ENCODE peak calls at places on chromosomes 6 and 20, in four cellular contexts. One of them, this sample, is unnamed.

GRCh38 chr6:149225370-149225769 is 92.1 kb upstream of the TAB2 start:
- DNase-seq in spleen: no peak
- DNase-seq in right lobe of liver: no peak
- DNase-seq in A549: no peak
- DNase-seq in this sample: no peak

GRCh38 chr20:3420211-3420707 is 12.8 kb upstream of the DNAAF9 start:
- DNase-seq in spleen: no peak
- DNase-seq in right lobe of liver: no peak
- DNase-seq in A549: peak
- DNase-seq in this sample: peak

GRCh38 chr6:169640983-169641382 is 60.8 kb downstream of the WDR27 start:
- DNase-seq in spleen: peak
- DNase-seq in right lobe of liver: no peak
- DNase-seq in A549: no peak
- DNase-seq in this sample: no peak

GRCh38 chr6:143596857-143597256 is 80.9 kb upstream of the PHACTR2 start:
- DNase-seq in spleen: no peak
- DNase-seq in right lobe of liver: no peak
- DNase-seq in A549: no peak
- DNase-seq in this sample: peak

GRCh38 chr6:26296857-26297648 is 67.9 kb upstream of the BTN3A2 start:
- DNase-seq in spleen: no peak
- DNase-seq in right lobe of liver: no peak
- DNase-seq in A549: no peak
- DNase-seq in this sample: no peak

GRCh38 chr6:150881911-150882481 is 16.5 kb downstream of the MTHFD1L start:
- DNase-seq in spleen: no peak
- DNase-seq in right lobe of liver: no peak
- DNase-seq in A549: peak
- DNase-seq in this sample: peak

GRCh38 chr6:140956567-140957306 is 1176.0 kb upstream of the GJE1 start:
- DNase-seq in spleen: no peak
- DNase-seq in right lobe of liver: no peak
- DNase-seq in A549: no peak
- DNase-seq in this sample: no peak

GRCh38 chr6:118993803-118994231 is 58.9 kb upstream of the MCM9 start:
- DNase-seq in spleen: no peak
- DNase-seq in right lobe of liver: no peak
- DNase-seq in A549: no peak
- DNase-seq in this sample: peak

GRCh38 chr6:117028256-117028655 is 151.2 kb downstream of the RFX6 start:
- DNase-seq in spleen: no peak
- DNase-seq in right lobe of liver: no peak
- DNase-seq in A549: no peak
- DNase-seq in this sample: no peak

GRCh38 chr6:69936674-69937363 is 70.5 kb downstream of the COL19A1 start:
- DNase-seq in spleen: no peak
- DNase-seq in right lobe of liver: no peak
- DNase-seq in A549: no peak
- DNase-seq in this sample: no peak

GRCh38 chr6:2764610-2765165 is 505 bp upstream of the WRNIP1 start:
- DNase-seq in spleen: peak
- DNase-seq in right lobe of liver: peak
- DNase-seq in A549: peak
- DNase-seq in this sample: peak

GRCh38 chr6:100463685-100464161 is 998 bp downstream of the SIM1 start:
- DNase-seq in spleen: no peak
- DNase-seq in right lobe of liver: no peak
- DNase-seq in A549: no peak
- DNase-seq in this sample: no peak

GRCh38 chr6:136613477-136613876 is 63.3 kb upstream of the MAP7 start:
- DNase-seq in spleen: no peak
- DNase-seq in right lobe of liver: no peak
- DNase-seq in A549: peak
- DNase-seq in this sample: no peak

GRCh38 chr20:22583773-22584629 is at the start of gene FOXA2:
- DNase-seq in spleen: no peak
- DNase-seq in right lobe of liver: peak
- DNase-seq in A549: peak
- DNase-seq in this sample: peak

GRCh38 chr20:17315491-17316231 is 88.8 kb downstream of the PCSK2 start:
- DNase-seq in spleen: no peak
- DNase-seq in right lobe of liver: no peak
- DNase-seq in A549: no peak
- DNase-seq in this sample: peak

GRCh38 chr6:14655990-14656640 is 538.5 kb downstream of the CD83 start:
- DNase-seq in spleen: no peak
- DNase-seq in right lobe of liver: no peak
- DNase-seq in A549: no peak
- DNase-seq in this sample: no peak

GRCh38 chr6:30344868-30345671 is at the start of gene RPP21:
- DNase-seq in spleen: peak
- DNase-seq in right lobe of liver: peak
- DNase-seq in A549: peak
- DNase-seq in this sample: peak

GRCh38 chr6:137389150-137389664 is 105.0 kb downstream of the OLIG3 start:
- DNase-seq in spleen: no peak
- DNase-seq in right lobe of liver: no peak
- DNase-seq in A549: no peak
- DNase-seq in this sample: no peak

GRCh38 chr6:47187883-47188587 is 121.7 kb downstream of the TNFRSF21 start:
- DNase-seq in spleen: no peak
- DNase-seq in right lobe of liver: no peak
- DNase-seq in A549: no peak
- DNase-seq in this sample: no peak

GRCh38 chr6:24883618-24884017 is 52.1 kb downstream of the RIPOR2 start:
- DNase-seq in spleen: no peak
- DNase-seq in right lobe of liver: no peak
- DNase-seq in A549: no peak
- DNase-seq in this sample: no peak

GRCh38 chr20:33007376-33008335 is at the start of gene BPIFB2:
- DNase-seq in spleen: peak
- DNase-seq in right lobe of liver: peak
- DNase-seq in A549: no peak
- DNase-seq in this sample: no peak

GRCh38 chr20:51389543-51389924 is 153.0 kb downstream of the NFATC2 start:
- DNase-seq in spleen: no peak
- DNase-seq in right lobe of liver: peak
- DNase-seq in A549: no peak
- DNase-seq in this sample: peak

GRCh38 chr6:128438311-128438916 is 82.0 kb downstream of the PTPRK start:
- DNase-seq in spleen: no peak
- DNase-seq in right lobe of liver: no peak
- DNase-seq in A549: no peak
- DNase-seq in this sample: peak

GRCh38 chr6:139821669-139822223 is 447.3 kb upstream of the CITED2 start:
- DNase-seq in spleen: no peak
- DNase-seq in right lobe of liver: no peak
- DNase-seq in A549: no peak
- DNase-seq in this sample: no peak
- TF ChIP-seq POLR2A in spleen: no peak
- TF ChIP-seq POLR2A in right lobe of liver: no peak
- TF ChIP-seq POLR2A in A549: no peak
- TF ChIP-seq POLR2A in this sample: no peak

GRCh38 chr20:57934913-57935312 is 225.1 kb upstream of the PMEPA1 start:
- DNase-seq in spleen: no peak
- DNase-seq in right lobe of liver: no peak
- DNase-seq in A549: no peak
- DNase-seq in this sample: no peak
- H3K27ac ChIP-seq in spleen: no peak
- H3K27ac ChIP-seq in right lobe of liver: no peak
- H3K27ac ChIP-seq in A549: no peak
- H3K27ac ChIP-seq in this sample: no peak

DNA sequence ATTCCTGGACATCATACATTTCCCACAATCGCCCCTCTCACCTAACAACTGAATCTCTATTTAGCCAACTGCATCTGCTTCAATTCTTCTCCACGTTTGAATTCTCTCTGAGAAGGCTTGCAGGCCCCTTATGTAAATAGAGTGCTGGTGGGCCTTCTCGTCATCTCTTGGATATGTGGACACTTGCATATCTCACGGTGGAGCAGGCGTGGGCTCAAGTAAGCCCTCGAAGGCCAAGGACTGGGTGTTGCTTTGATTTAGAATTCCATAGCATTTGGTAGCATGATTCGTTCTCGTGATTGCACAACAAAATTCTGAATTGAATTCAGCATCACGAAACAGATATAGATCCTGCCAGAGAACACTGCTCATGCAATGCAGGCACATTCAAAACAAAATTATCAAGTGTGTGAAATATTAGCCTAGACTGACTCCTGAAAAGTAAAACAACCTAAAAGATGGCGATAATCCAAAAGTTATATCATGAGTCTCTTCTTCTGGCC is 613.6 kb downstream of the TFAP2A start:
- DNase-seq in spleen: no peak
- DNase-seq in right lobe of liver: no peak
- DNase-seq in A549: no peak
- DNase-seq in this sample: no peak
- TF ChIP-seq POLR2A in spleen: no peak
- TF ChIP-seq POLR2A in right lobe of liver: no peak
- TF ChIP-seq POLR2A in A549: no peak
- TF ChIP-seq POLR2A in this sample: no peak

GRCh38 chr6:112254921-112255320 is 554 bp upstream of the LAMA4 start:
- DNase-seq in spleen: no peak
- DNase-seq in right lobe of liver: no peak
- DNase-seq in A549: no peak
- DNase-seq in this sample: no peak
- H3K27ac ChIP-seq in spleen: no peak
- H3K27ac ChIP-seq in right lobe of liver: peak
- H3K27ac ChIP-seq in A549: no peak
- H3K27ac ChIP-seq in this sample: no peak

DNA sequence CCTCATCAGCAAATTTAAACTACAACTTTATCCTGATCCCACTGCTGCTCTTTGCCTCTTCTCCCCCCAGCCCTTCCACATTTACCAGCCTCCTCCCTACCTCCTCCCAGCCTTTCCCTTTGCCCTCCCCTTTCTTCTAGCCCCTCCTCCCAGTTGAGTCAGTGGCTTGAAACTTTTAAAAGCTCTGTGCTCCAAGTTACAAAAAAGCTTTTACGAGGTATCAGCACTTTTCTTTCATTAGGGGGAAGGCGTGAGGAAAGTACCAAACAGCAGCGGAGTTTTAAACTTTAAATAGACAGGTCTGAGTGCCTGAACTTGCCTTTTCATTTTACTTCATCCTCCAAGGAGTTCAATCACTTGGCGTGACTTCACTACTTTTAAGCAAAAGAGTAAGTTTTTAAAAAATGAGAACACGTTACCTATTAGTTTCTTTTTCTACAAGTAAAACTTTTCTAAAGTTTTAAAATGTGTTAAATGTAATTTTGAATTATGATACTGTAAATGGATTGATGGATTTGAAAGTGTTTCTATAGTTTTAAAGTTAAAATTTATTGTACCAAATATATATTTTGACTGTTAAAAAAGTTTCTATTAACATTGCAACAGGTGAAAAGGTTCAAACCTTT is at the start of gene GJA1:
- DNase-seq in spleen: no peak
- DNase-seq in right lobe of liver: no peak
- DNase-seq in A549: peak
- DNase-seq in this sample: peak
- TF ChIP-seq POLR2A in spleen: no peak
- TF ChIP-seq POLR2A in right lobe of liver: no peak
- TF ChIP-seq POLR2A in A549: no peak
- TF ChIP-seq POLR2A in this sample: no peak

GRCh38 chr20:62644802-62645496 is 2.6 kb downstream of the SLCO4A1 start:
- DNase-seq in spleen: no peak
- DNase-seq in right lobe of liver: no peak
- DNase-seq in A549: no peak
- DNase-seq in this sample: no peak
- H3K27ac ChIP-seq in spleen: no peak
- H3K27ac ChIP-seq in right lobe of liver: no peak
- H3K27ac ChIP-seq in A549: no peak
- H3K27ac ChIP-seq in this sample: no peak

GRCh38 chr20:35652641-35653429 is 11.9 kb downstream of the CPNE1 start:
- DNase-seq in spleen: no peak
- DNase-seq in right lobe of liver: no peak
- DNase-seq in A549: no peak
- DNase-seq in this sample: no peak
- TF ChIP-seq POLR2A in spleen: no peak
- TF ChIP-seq POLR2A in right lobe of liver: no peak
- TF ChIP-seq POLR2A in A549: no peak
- TF ChIP-seq POLR2A in this sample: no peak

GRCh38 chr20:38844963-38845362 is 39.5 kb downstream of the PPP1R16B start:
- DNase-seq in spleen: no peak
- DNase-seq in right lobe of liver: no peak
- DNase-seq in A549: no peak
- DNase-seq in this sample: no peak

GRCh38 chr20:38842017-38842416 is 36.5 kb downstream of the PPP1R16B start:
- DNase-seq in spleen: no peak
- DNase-seq in right lobe of liver: no peak
- DNase-seq in A549: no peak
- DNase-seq in this sample: no peak

GRCh38 chr20:38842558-38842981 is 37.1 kb downstream of the PPP1R16B start:
- DNase-seq in spleen: peak
- DNase-seq in right lobe of liver: no peak
- DNase-seq in A549: no peak
- DNase-seq in this sample: no peak

GRCh38 chr20:38843346-38843745 is 37.8 kb downstream of the PPP1R16B start:
- DNase-seq in spleen: no peak
- DNase-seq in right lobe of liver: no peak
- DNase-seq in A549: no peak
- DNase-seq in this sample: no peak

GRCh38 chr20:38847840-38848239 is 42.3 kb downstream of the PPP1R16B start:
- DNase-seq in spleen: no peak
- DNase-seq in right lobe of liver: no peak
- DNase-seq in A549: no peak
- DNase-seq in this sample: no peak
- H3K27ac ChIP-seq in spleen: no peak
- H3K27ac ChIP-seq in right lobe of liver: no peak
- H3K27ac ChIP-seq in A549: no peak
- H3K27ac ChIP-seq in this sample: no peak

GRCh38 chr6:134171517-134171916 is 119.1 kb upstream of the SLC2A12 start:
- DNase-seq in spleen: no peak
- DNase-seq in right lobe of liver: no peak
- DNase-seq in A549: no peak
- DNase-seq in this sample: no peak
- TF ChIP-seq POLR2A in spleen: no peak
- TF ChIP-seq POLR2A in right lobe of liver: no peak
- TF ChIP-seq POLR2A in A549: no peak
- TF ChIP-seq POLR2A in this sample: no peak

DNA sequence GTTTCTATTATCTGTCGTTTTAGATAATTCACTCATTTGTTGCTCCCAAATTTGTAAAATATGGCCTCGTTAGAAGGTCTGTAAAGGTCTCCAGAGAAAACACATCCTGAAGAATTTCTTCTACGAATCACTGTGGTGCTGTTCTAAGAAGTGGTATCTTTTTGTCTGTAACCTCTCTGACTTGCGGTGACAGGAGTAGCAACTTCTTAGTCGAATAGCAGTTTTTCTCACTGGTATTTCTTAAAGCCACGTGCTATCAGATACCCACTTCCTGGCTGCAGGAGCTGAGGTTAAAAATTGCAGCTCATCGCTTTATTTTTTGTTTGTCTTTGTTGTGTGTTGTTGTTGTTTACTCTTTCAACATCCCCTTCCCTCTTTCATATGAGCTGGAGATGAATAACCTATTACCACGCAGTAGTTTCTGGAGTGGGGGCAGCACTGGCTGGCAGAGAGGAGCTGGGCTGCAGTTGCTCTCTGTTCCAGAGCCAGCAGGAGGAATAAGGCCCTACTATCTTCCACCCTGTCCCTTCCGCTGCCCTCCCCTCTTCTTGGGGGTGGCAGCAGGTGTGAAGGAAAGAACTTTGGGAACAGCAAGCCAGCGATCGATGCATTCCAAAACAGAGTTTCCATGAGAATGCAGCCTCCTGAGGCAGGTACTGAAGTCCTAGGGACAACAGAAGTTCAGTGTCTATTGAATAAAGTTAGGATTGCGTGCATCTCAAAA is 64.7 kb downstream of the C6orf118 start:
- DNase-seq in spleen: no peak
- DNase-seq in right lobe of liver: no peak
- DNase-seq in A549: no peak
- DNase-seq in this sample: no peak
- H3K27ac ChIP-seq in spleen: no peak
- H3K27ac ChIP-seq in right lobe of liver: no peak
- H3K27ac ChIP-seq in A549: no peak
- H3K27ac ChIP-seq in this sample: no peak

This sample was measured in thyroid gland.